ENCODE peak calls at places on chromosomes 3 and 15, in eight cellular contexts. D is left lung; I is mesothelial cell of epicardium; Q is activated T-helper 1 cell treated with anti-CD3 and anti-CD28 coated beads, Interleukin-2, amount 50 U/mL, for 16 hours; Y is endothelial cell; W is right cardiac atrium; N is NCI-H1694; S is dorsolateral prefrontal cortex. P is an unnamed sample.

GRCh38 chr15:31367730-31368344 is 41.2 kb downstream of the KLF13 start:
- DNase-seq in D (no peak), I (no peak), Q (no peak), Y (no peak), W (peak; percentile 67), N (no peak), S (no peak), P (no peak)

GRCh38 chr3:12590096-12590495 is 33.2 kb downstream of the MKRN2 start:
- DNase-seq in D (no peak), I (no peak), Q (no peak), Y (no peak), W (no peak), N (no peak), S (no peak), P (no peak)

GRCh38 chr3:174441588-174442316 is 417.4 kb upstream of the NAALADL2 start:
- DNase-seq in D (no peak), I (no peak), Q (no peak), Y (no peak), W (no peak), N (peak; percentile 60), S (no peak), P (no peak)

GRCh38 chr3:48820626-48821324 is 26.9 kb downstream of the PRKAR2A start:
- DNase-seq in D (no peak), I (no peak), Q (no peak), Y (no peak), W (no peak), N (no peak), S (no peak), P (no peak)

GRCh38 chr3:106332884-106333283 is 464.1 kb upstream of the CBLB start:
- DNase-seq in D (no peak), I (no peak), Q (peak; percentile 22), Y (no peak), W (no peak), N (no peak), S (no peak), P (no peak)

GRCh38 chr3:196991581-196992460 is 23.2 kb upstream of the PIGZ start:
- DNase-seq in D (peak; percentile 70), I (no peak), Q (no peak), Y (no peak), W (no peak), N (no peak), S (peak; percentile 62), P (no peak)

GRCh38 chr15:48939686-48940085 is 24.0 kb downstream of the SHC4 start:
- DNase-seq in D (no peak), I (no peak), Q (no peak), Y (no peak), W (no peak), N (no peak), S (no peak), P (no peak)

GRCh38 chr3:139173372-139174108 is 128.8 kb upstream of the PRR23C start:
- DNase-seq in D (no peak), I (no peak), Q (no peak), Y (no peak), W (peak; percentile 33), N (peak; percentile 46), S (no peak), P (no peak)

GRCh38 chr15:59830873-59831272 is 141.8 kb upstream of the BNIP2 start:
- DNase-seq in D (no peak), I (no peak), Q (no peak), Y (no peak), W (no peak), N (no peak), S (no peak), P (no peak)

GRCh38 chr3:141482250-141482937 is 4.4 kb upstream of the RASA2 start:
- DNase-seq in D (no peak), I (no peak), Q (no peak), Y (no peak), W (no peak), N (no peak), S (no peak), P (no peak)

GRCh38 chr3:128878556-128879124 is 780 bp upstream of the ACAD9 start:
- DNase-seq in D (no peak), I (no peak), Q (no peak), Y (no peak), W (no peak), N (no peak), S (no peak), P (peak; percentile 32)

GRCh38 chr3:10215578-10216368 is 32.5 kb upstream of the TATDN2 start:
- DNase-seq in D (no peak), I (no peak), Q (no peak), Y (no peak), W (no peak), N (no peak), S (no peak), P (no peak)

GRCh38 chr3:10511809-10512494 is 6.6 kb upstream of the ATP2B2 start:
- DNase-seq in D (no peak), I (no peak), Q (no peak), Y (no peak), W (no peak), N (no peak), S (no peak), P (no peak)

GRCh38 chr3:62051506-62051905 is 321.8 kb downstream of the FEZF2 start:
- DNase-seq in D (peak; percentile 49), I (no peak), Q (no peak), Y (peak; percentile 21), W (no peak), N (peak; percentile 1), S (no peak), P (peak; percentile 1)

GRCh38 chr3:61847784-61848462 is 286.6 kb downstream of the PTPRG start:
- DNase-seq in D (peak; percentile 78), I (no peak), Q (no peak), Y (no peak), W (peak; percentile 79), N (no peak), S (peak; percentile 44), P (no peak)

GRCh38 chr15:81492303-81492702 is 118.3 kb upstream of the TMC3 start:
- DNase-seq in D (no peak), I (no peak), Q (no peak), Y (no peak), W (peak; percentile 50), N (peak; percentile 65), S (no peak), P (no peak)

GRCh38 chr3:72340476-72341379 is 507.5 kb downstream of the SHQ1 start:
- DNase-seq in D (no peak), I (no peak), Q (no peak), Y (no peak), W (peak; percentile 33), N (no peak), S (no peak), P (no peak)

GRCh38 chr3:130470132-130470531 is 46.8 kb upstream of the COL6A6 start:
- DNase-seq in D (no peak), I (no peak), Q (no peak), Y (no peak), W (no peak), N (no peak), S (no peak), P (no peak)

GRCh38 chr15:40469776-40470390 is 901 bp upstream of the CHST14 start:
- DNase-seq in D (no peak), I (no peak), Q (no peak), Y (no peak), W (no peak), N (no peak), S (no peak), P (no peak)